ENCODE peak calls at places on chromosomes 3 and 15, in six cellular contexts. P is HCT116; I is WERI-Rb-1; F is CD4-positive, alpha-beta T cell; T is SJSA1; Q is A549. W is an unnamed sample.
A peak's percentile ranks its signal among the peaks of the same experiment; 100 is the strongest.

GRCh38 chr3:4898454-4899313 is 80.6 kb upstream of the BHLHE40 start:
- DNase-seq in F (no peak), P (peak; percentile 18), T (no peak), Q (no peak), I (no peak), W (no peak)

GRCh38 chr3:24264748-24265158 is 229.9 kb downstream of the THRB start:
- DNase-seq in P (peak; percentile 47), I (peak; percentile 8), Q (peak; percentile 53), T (peak; percentile 53), F (no peak), W (no peak)

GRCh38 chr15:40847225-40847961 is 3.5 kb downstream of the SPINT1 start:
- DNase-seq in I (peak; percentile 88), F (no peak), T (no peak), P (no peak), Q (peak; percentile 64), W (no peak)

GRCh38 chr15:80727196-80727595 is 32.1 kb downstream of the ABHD17C start:
- DNase-seq in P (no peak), I (no peak), F (no peak), Q (no peak), T (no peak), W (no peak)

GRCh38 chr3:192220915-192221314 is 506.4 kb downstream of the FGF12 start:
- DNase-seq in T (no peak), I (no peak), P (no peak), F (no peak), Q (no peak), W (no peak)

GRCh38 chr3:98782826-98783500 is 19.8 kb downstream of the ST3GAL6 start:
- DNase-seq in T (no peak), P (no peak), I (no peak), Q (no peak), F (no peak), W (no peak)

GRCh38 chr3:83393276-83393675 is 1565.5 kb upstream of the CADM2 start:
- DNase-seq in F (no peak), Q (no peak), I (no peak), T (no peak), P (no peak), W (no peak)

GRCh38 chr3:197404030-197404429 is 105.6 kb upstream of the DLG1 start:
- DNase-seq in T (no peak), Q (no peak), P (no peak), I (no peak), F (no peak), W (no peak)

GRCh38 chr3:16290827-16291196 is 25.8 kb downstream of the OXNAD1 start:
- DNase-seq in I (no peak), F (no peak), P (no peak), Q (no peak), T (peak; percentile 34), W (peak; percentile 57)

GRCh38 chr15:47331796-47332480 is 385.4 kb upstream of the SEMA6D start:
- DNase-seq in T (no peak), I (no peak), F (no peak), Q (no peak), P (no peak), W (no peak)

GRCh38 chr3:163622384-163622783 is 1455.9 kb downstream of the SI start:
- DNase-seq in P (peak; percentile 0), F (no peak), I (peak; percentile 45), Q (peak; percentile 10), T (no peak), W (no peak)

GRCh38 chr3:83971693-83972092 is 987.1 kb upstream of the CADM2 start:
- DNase-seq in T (no peak), F (no peak), Q (no peak), I (no peak), P (no peak), W (no peak)

GRCh38 chr3:141012571-141012970 is 38.6 kb upstream of the SPSB4 start:
- DNase-seq in F (no peak), T (no peak), P (no peak), Q (no peak), I (no peak), W (no peak)

GRCh38 chr15:57867970-57868791 is 161.7 kb downstream of the POLR2M start:
- DNase-seq in F (no peak), Q (no peak), T (no peak), P (no peak), I (no peak), W (peak; percentile 5)

GRCh38 chr3:100748967-100749366 is 39.7 kb downstream of the TFG start:
- DNase-seq in T (no peak), Q (no peak), I (no peak), F (no peak), P (no peak), W (no peak)

GRCh38 chr15:71747128-71748083 is 62.9 kb upstream of the NR2E3 start:
- DNase-seq in T (peak; percentile 93), Q (peak; percentile 98), F (no peak), I (no peak), P (peak; percentile 90), W (no peak)

GRCh38 chr15:77048135-77048866 is 22.6 kb downstream of the TSPAN3 start:
- DNase-seq in Q (no peak), I (no peak), P (no peak), F (no peak), T (no peak), W (no peak)

GRCh38 chr15:87661952-87662351 is 594.6 kb downstream of the NTRK3 start:
- DNase-seq in T (peak; percentile 35), F (no peak), Q (no peak), I (no peak), P (no peak), W (no peak)

GRCh38 chr15:56964182-56964581 is 45.7 kb downstream of the TCF12 start:
- DNase-seq in T (no peak), Q (no peak), F (no peak), I (no peak), P (no peak), W (no peak)

GRCh38 chr3:182913889-182914288 is 66.4 kb downstream of the DCUN1D1 start:
- DNase-seq in I (no peak), Q (no peak), T (no peak), F (no peak), P (no peak), W (peak; percentile 45)

GRCh38 chr15:67792250-67792942 is 32.9 kb upstream of the SKOR1 start:
- DNase-seq in P (no peak), F (no peak), T (no peak), Q (no peak), I (no peak), W (no peak)

GRCh38 chr15:60358935-60359672 is 38.7 kb downstream of the ANXA2 start:
- DNase-seq in F (no peak), P (no peak), T (no peak), Q (peak; percentile 62), I (no peak), W (no peak)

GRCh38 chr3:140505876-140506275 is 172.0 kb upstream of the TRIM42 start:
- DNase-seq in F (no peak), T (no peak), P (no peak), Q (no peak), I (no peak), W (no peak)

GRCh38 chr15:91491131-91491950 is 362.2 kb upstream of the SLCO3A1 start:
- DNase-seq in Q (peak; percentile 50), F (no peak), I (no peak), T (no peak), P (no peak), W (no peak)

GRCh38 chr15:91490211-91490610 is 363.3 kb upstream of the SLCO3A1 start:
- DNase-seq in F (no peak), P (no peak), T (no peak), I (no peak), Q (no peak), W (no peak)

GRCh38 chr15:91482799-91483198 is 370.7 kb upstream of the SLCO3A1 start:
- DNase-seq in F (no peak), I (no peak), P (no peak), T (no peak), Q (no peak), W (peak; percentile 50)

GRCh38 chr15:91484141-91484540 is 369.4 kb upstream of the SLCO3A1 start:
- DNase-seq in P (no peak), I (peak; percentile 63), Q (no peak), T (no peak), F (no peak), W (no peak)

DNA sequence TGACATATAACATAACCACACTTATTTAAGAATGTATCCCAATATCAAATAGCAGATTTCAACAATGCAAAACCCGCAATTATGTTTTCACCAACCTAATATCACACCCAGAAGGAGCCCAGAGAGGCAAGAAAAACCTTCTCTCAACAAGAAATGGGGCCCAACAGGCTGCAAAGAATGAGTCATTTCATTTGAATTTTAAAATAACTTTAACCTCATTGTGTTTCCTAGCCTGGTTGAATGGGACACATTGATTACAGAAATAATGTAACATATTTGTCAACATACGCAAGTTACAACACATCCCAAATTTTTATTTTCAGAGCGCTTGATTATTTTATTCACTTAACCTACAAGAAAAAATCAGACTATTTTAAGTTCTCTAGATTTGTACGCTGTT is 365.1 kb upstream of the SLCO3A1 start:
- DNase-seq in T (no peak), Q (no peak), F (no peak), P (no peak), I (no peak), W (no peak)
- H3K27ac ChIP-seq in T (no peak overlapping the region), Q (no peak overlapping the region), F (no peak overlapping the region), P (no peak overlapping the region), I (no peak overlapping the region), W (no peak overlapping the region)

DNA sequence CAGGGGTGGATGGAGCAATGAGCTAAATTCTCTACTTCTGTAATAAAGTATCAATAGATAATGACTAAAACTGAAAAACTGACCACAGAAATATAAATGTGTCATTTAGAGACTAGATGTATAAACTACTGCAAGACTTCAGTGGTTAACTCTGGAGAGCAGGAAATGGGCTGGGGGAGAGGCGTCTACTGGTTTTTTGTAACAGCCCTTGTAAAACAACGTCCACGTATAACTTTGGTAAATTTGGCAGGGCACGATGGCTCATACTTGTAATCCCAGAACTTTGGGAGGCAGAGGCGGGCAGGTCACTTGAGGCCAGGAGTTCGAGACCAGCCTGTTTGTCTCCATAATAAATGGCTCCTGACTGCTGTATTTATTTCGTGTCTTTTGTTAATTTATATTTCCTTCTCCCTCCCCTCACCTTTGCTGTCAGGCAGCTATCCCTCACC is 12.5 kb downstream of the RAB27A start:
- DNase-seq in I (no peak), F (peak; percentile 28), Q (no peak), P (no peak), T (no peak), W (peak; percentile 53)
- H3K27ac ChIP-seq in I (no peak overlapping the region), F (peak overlapping the region; percentile 44), Q (no peak overlapping the region), P (no peak overlapping the region), T (no peak overlapping the region), W (peak overlapping the region; percentile 69)

GRCh38 chr3:53189276-53189675 is 28.3 kb downstream of the PRKCD start:
- DNase-seq in T (no peak), I (no peak), Q (no peak), P (no peak), F (no peak), W (no peak)

GRCh38 chr3:53185761-53186465 is 24.9 kb downstream of the PRKCD start:
- DNase-seq in T (no peak), I (no peak), Q (no peak), F (no peak), P (no peak), W (no peak)

GRCh38 chr3:53188720-53189119 is 27.7 kb downstream of the PRKCD start:
- DNase-seq in P (no peak), T (no peak), F (no peak), Q (no peak), I (no peak), W (no peak)

GRCh38 chr3:53186726-53187125 is 25.7 kb downstream of the PRKCD start:
- DNase-seq in P (no peak), F (no peak), T (no peak), I (no peak), Q (no peak), W (no peak)

GRCh38 chr3:53187430-53187829 is 26.4 kb downstream of the PRKCD start:
- DNase-seq in P (no peak), I (no peak), Q (no peak), F (no peak), T (no peak), W (no peak)
- H3K27ac ChIP-seq in P (no peak overlapping the region), I (no peak overlapping the region), Q (no peak overlapping the region), F (no peak overlapping the region), T (no peak overlapping the region), W (no peak overlapping the region)

GRCh38 chr3:72165337-72165736 is 380.4 kb upstream of the PROK2 start:
- DNase-seq in Q (no peak), I (no peak), P (no peak), T (no peak), F (no peak), W (no peak)
- H3K27ac ChIP-seq in Q (no peak overlapping the region), I (no peak overlapping the region), P (no peak overlapping the region), T (no peak overlapping the region), F (no peak overlapping the region), W (no peak overlapping the region)